ENCODE peak calls at places on chromosomes 11 and 22, in five cellular contexts. L is stomach; R is HCT116; K is CD4-positive, CD25-positive, alpha-beta regulatory T cell; V is hepatocyte. X is an unnamed sample.

GRCh38 chr22:43272301-43272700 is 70.9 kb downstream of the SCUBE1 start:
- DNase-seq in L (no peak), R (no peak), K (no peak), V (no peak), X (no peak)

GRCh38 chr11:133920109-133920990 is 36.4 kb downstream of the IGSF9B start:
- DNase-seq in L (no peak), R (no peak), K (no peak), V (no peak), X (no peak)

GRCh38 chr22:38921126-38921525 is 36.3 kb upstream of the APOBEC3A start:
- DNase-seq in L (peak; percentile 97), R (peak; percentile 39), K (no peak), V (peak; percentile 58), X (no peak)

GRCh38 chr11:94664336-94664735 is 97.2 kb downstream of the PIWIL4 start:
- DNase-seq in L (no peak), R (peak; percentile 18), K (no peak), V (peak; percentile 38), X (no peak)

GRCh38 chr11:121543981-121544380 is 91.2 kb upstream of the SORL1-AS1 start:
- DNase-seq in L (no peak), R (no peak), K (no peak), V (no peak), X (no peak)

GRCh38 chr22:28710112-28710888 is 30.7 kb upstream of the TTC28 start:
- DNase-seq in L (no peak), R (no peak), K (no peak), V (peak; percentile 23), X (no peak)

GRCh38 chr22:33917744-33918406 is 2.4 kb downstream of the LARGE1 start:
- DNase-seq in L (no peak), R (no peak), K (peak; percentile 1), V (peak; percentile 37), X (no peak)

GRCh38 chr22:39255449-39256185 is 10.8 kb upstream of the PDGFB start:
- DNase-seq in L (no peak), R (no peak), K (no peak), V (no peak), X (no peak)

GRCh38 chr11:68373189-68373809 is 60.9 kb downstream of the LRP5 start:
- DNase-seq in L (no peak), R (no peak), K (no peak), V (peak; percentile 66), X (no peak)

DNA sequence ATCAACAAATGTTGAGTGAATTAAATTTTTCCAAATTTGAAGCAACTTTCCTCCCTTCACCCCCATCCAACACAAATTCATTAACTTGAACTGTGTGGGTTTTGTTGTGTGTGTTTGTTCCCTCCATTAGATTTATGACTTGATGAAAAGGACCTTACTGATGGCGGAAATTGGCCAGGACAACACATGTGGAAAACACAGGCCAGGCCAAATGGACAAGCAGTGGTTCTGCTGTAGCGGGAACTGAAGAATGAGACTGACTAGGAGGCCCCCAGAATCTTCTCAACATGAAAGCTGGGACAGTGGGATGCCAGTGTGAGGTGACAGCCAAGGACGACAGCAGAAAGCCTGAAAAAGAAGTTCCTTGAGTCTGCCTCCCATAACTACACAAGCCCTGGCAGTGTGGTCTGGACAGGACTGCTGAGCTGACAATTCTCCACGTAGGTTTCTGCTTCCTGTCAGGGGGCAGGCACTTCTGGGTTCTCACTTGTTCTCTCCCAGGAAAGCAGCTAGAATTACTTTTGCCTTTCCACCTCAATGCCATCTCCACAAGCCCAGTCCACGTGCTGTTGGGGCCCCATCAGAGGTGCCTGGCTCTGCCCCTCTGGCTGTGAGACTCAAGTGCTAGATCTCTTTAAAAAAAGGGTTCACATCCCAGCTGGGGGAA is 94.3 kb downstream of the ETS1 start:
- DNase-seq in L (no peak), R (no peak), K (peak; percentile 71), V (no peak), X (no peak)
- H3K36me3 ChIP-seq in L (peaks cover 20% of the 10 kb centered on the region), R (no peaks in the 10 kb centered on the region), K (peaks cover 83% of the 10 kb centered on the region), V (no peaks in the 10 kb centered on the region), X (no peaks in the 10 kb centered on the region)

GRCh38 chr11:9495780-9496514 is 35.1 kb downstream of the ZNF143 start:
- DNase-seq in L (no peak), R (no peak), K (no peak), V (no peak), X (peak; percentile 49)
- H3K36me3 ChIP-seq in L (peaks cover 50% of the 10 kb centered on the region), R (peaks cover 6% of the 10 kb centered on the region), K (peaks cover 89% of the 10 kb centered on the region), V (no peaks in the 10 kb centered on the region), X (peaks cover 63% of the 10 kb centered on the region)

GRCh38 chr22:40404251-40405177 is 34.1 kb downstream of the SGSM3 start:
- DNase-seq in L (no peak), R (no peak), K (no peak), V (no peak), X (no peak)

GRCh38 chr22:40407021-40407761 is 36.8 kb downstream of the SGSM3 start:
- DNase-seq in L (no peak), R (no peak), K (no peak), V (no peak), X (no peak)

GRCh38 chr22:40406063-40406890 is 35.9 kb downstream of the SGSM3 start:
- DNase-seq in L (no peak), R (no peak), K (no peak), V (no peak), X (no peak)

GRCh38 chr22:40403651-40404050 is 33.3 kb downstream of the SGSM3 start:
- DNase-seq in L (no peak), R (no peak), K (no peak), V (no peak), X (no peak)

GRCh38 chr22:40405178-40406062 is 35.0 kb downstream of the SGSM3 start:
- DNase-seq in L (no peak), R (no peak), K (no peak), V (no peak), X (no peak)
- H3K36me3 ChIP-seq in L (peaks cover 82% of the 10 kb centered on the region), R (peaks cover 7% of the 10 kb centered on the region), K (peaks cover 59% of the 10 kb centered on the region), V (no peaks in the 10 kb centered on the region), X (peaks cover 81% of the 10 kb centered on the region)

GRCh38 chr11:66271816-66272215 is 3.4 kb downstream of the RAB1B start:
- DNase-seq in L (no peak), R (no peak), K (no peak), V (no peak), X (no peak)
- H3K36me3 ChIP-seq in L (peaks cover 43% of the 10 kb centered on the region), R (peaks cover 18% of the 10 kb centered on the region), K (peaks cover 43% of the 10 kb centered on the region), V (no peaks in the 10 kb centered on the region), X (peaks cover 64% of the 10 kb centered on the region)

GRCh38 chr11:82930229-82930628 is 28.7 kb downstream of the DDIAS start:
- DNase-seq in L (no peak), R (no peak), K (no peak), V (no peak), X (no peak)
- H3K36me3 ChIP-seq in L (no peaks in the 10 kb centered on the region), R (peaks cover 26% of the 10 kb centered on the region), K (no peaks in the 10 kb centered on the region), V (no peaks in the 10 kb centered on the region), X (peaks cover 70% of the 10 kb centered on the region)

DNA sequence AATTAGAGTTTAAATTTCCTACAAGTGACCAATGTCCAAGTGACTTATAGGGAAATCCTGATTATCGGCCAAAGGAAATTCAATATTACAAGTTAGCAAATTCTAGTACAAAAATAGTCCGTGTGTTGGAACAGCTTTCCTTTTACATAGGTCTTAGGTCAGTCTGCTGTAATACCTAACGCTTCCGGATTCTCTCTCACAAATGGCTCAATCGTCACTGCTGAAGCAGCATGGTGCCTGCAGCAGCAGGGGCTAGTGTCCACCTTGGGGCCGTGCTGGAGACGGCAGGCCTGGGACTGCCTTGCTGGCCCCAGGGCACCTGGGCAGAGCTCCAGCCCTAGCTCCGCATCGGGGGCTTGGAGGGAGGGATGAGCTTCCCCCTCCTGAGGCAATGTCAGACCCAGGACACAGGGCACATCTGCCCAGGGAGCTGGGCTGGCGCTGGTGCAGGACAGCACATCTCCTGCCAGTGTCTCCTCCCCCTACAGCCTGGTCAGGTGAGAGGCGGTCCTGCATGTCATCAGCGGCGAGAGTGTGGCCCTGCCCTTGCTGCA is 39.4 kb upstream of the CLTCL1 start:
- DNase-seq in L (no peak), R (no peak), K (no peak), V (no peak), X (no peak)
- H3K36me3 ChIP-seq in L (peaks cover 38% of the 10 kb centered on the region), R (peaks cover 23% of the 10 kb centered on the region), K (peaks cover 56% of the 10 kb centered on the region), V (no peaks in the 10 kb centered on the region), X (peaks cover 56% of the 10 kb centered on the region)

DNA sequence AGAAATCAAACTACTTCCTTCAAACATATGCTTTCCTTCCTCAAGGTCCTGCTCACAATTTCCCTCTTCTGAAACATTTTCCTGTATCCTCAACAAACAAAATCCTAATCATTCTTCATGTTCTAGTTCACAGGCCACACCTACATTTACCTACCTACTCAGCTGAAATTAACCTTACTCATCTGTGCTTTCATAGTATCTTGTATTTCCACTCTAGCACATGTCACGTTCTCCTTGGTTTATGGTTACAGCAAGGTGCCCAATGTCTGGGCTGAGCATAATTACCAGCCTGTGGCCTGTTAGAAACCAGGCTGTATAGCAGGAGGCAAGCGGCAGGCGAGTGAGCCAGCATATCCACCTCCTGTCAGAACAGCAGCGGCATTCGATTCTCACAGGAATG is 13.2 kb downstream of the DCUN1D5 start:
- DNase-seq in L (no peak), R (no peak), K (no peak), V (no peak), X (no peak)
- H3K36me3 ChIP-seq in L (peaks cover 23% of the 10 kb centered on the region), R (peaks cover 38% of the 10 kb centered on the region), K (peaks cover 43% of the 10 kb centered on the region), V (no peaks in the 10 kb centered on the region), X (peaks cover 89% of the 10 kb centered on the region)

GRCh38 chr22:37028692-37029674 is 9.4 kb downstream of the MPST start:
- DNase-seq in L (no peak), R (no peak), K (no peak), V (no peak), X (no peak)

GRCh38 chr22:37024339-37025157 is 5.0 kb downstream of the MPST start:
- DNase-seq in L (no peak), R (no peak), K (no peak), V (no peak), X (no peak)

GRCh38 chr22:37025500-37026070 is 6.0 kb downstream of the MPST start:
- DNase-seq in L (no peak), R (no peak), K (no peak), V (no peak), X (no peak)

GRCh38 chr22:37026325-37026724 is 6.8 kb downstream of the MPST start:
- DNase-seq in L (no peak), R (no peak), K (no peak), V (no peak), X (no peak)

DNA sequence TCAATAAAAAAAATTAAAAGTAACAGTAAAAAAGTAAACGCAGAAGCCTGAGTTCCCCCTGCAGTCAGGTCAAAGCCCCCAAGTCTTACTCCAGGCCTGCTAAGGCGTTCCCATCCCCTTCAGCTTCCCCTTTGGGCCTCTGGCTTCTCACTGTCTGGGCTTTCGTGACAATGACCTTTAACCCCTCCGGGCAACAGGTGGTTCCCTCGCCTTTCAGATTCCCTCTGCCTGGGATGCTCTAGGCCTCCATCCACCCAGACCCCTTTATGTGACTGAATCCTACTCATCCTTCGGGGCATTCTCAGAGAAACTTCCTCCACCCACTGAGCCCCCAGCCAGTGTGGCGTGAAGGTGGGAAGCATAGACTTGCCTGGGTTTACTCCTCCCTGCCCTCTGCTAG is 8.0 kb downstream of the MPST start:
- DNase-seq in L (no peak), R (no peak), K (no peak), V (no peak), X (no peak)
- H3K36me3 ChIP-seq in L (peaks cover 40% of the 10 kb centered on the region), R (peaks cover 8% of the 10 kb centered on the region), K (no peaks in the 10 kb centered on the region), V (no peaks in the 10 kb centered on the region), X (peaks cover 58% of the 10 kb centered on the region)

X was measured in K562.